ENCODE peak calls at places on chromosomes 3 and 15, in nine cellular contexts. One of them, this sample, is unnamed.

GRCh38 chr3:45210308-45211038 is 15.6 kb downstream of the TMEM158 start:
- DNase-seq in activated T-cell treated with anti-CD3 and anti-CD28 coated beads for 24 hours: peak
- DNase-seq in activated naive CD8-positive, alpha-beta T cell treated with anti-CD3 and anti-CD28 coated beads, Interleukin-2, amount 50 U/mL, for 24 hours: peak
- DNase-seq in head of caudate nucleus: peak
- DNase-seq in ACHN: peak
- DNase-seq in cardiac septum: peak
- DNase-seq in GM12891: peak
- DNase-seq in PC-9: peak
- DNase-seq in PC-3: peak
- DNase-seq in this sample: peak

GRCh38 chr3:28244471-28244870 is 3.1 kb downstream of the CMC1 start:
- DNase-seq in activated T-cell treated with anti-CD3 and anti-CD28 coated beads for 24 hours: no peak
- DNase-seq in activated naive CD8-positive, alpha-beta T cell treated with anti-CD3 and anti-CD28 coated beads, Interleukin-2, amount 50 U/mL, for 24 hours: no peak
- DNase-seq in head of caudate nucleus: no peak
- DNase-seq in ACHN: no peak
- DNase-seq in cardiac septum: no peak
- DNase-seq in GM12891: no peak
- DNase-seq in PC-9: no peak
- DNase-seq in PC-3: no peak
- DNase-seq in this sample: no peak

GRCh38 chr3:197446713-197447455 is 108.9 kb downstream of the BDH1 start:
- DNase-seq in activated T-cell treated with anti-CD3 and anti-CD28 coated beads for 24 hours: no peak
- DNase-seq in activated naive CD8-positive, alpha-beta T cell treated with anti-CD3 and anti-CD28 coated beads, Interleukin-2, amount 50 U/mL, for 24 hours: no peak
- DNase-seq in head of caudate nucleus: no peak
- DNase-seq in ACHN: no peak
- DNase-seq in cardiac septum: peak
- DNase-seq in GM12891: no peak
- DNase-seq in PC-9: no peak
- DNase-seq in PC-3: no peak
- DNase-seq in this sample: no peak

GRCh38 chr3:31980530-31981205 is 394 bp downstream of the OSBPL10 start:
- DNase-seq in activated T-cell treated with anti-CD3 and anti-CD28 coated beads for 24 hours: peak
- DNase-seq in activated naive CD8-positive, alpha-beta T cell treated with anti-CD3 and anti-CD28 coated beads, Interleukin-2, amount 50 U/mL, for 24 hours: peak
- DNase-seq in head of caudate nucleus: peak
- DNase-seq in ACHN: peak
- DNase-seq in cardiac septum: peak
- DNase-seq in GM12891: peak
- DNase-seq in PC-9: peak
- DNase-seq in PC-3: peak
- DNase-seq in this sample: no peak

GRCh38 chr3:33061782-33062181 is 35.2 kb downstream of the GLB1 start:
- DNase-seq in activated T-cell treated with anti-CD3 and anti-CD28 coated beads for 24 hours: no peak
- DNase-seq in activated naive CD8-positive, alpha-beta T cell treated with anti-CD3 and anti-CD28 coated beads, Interleukin-2, amount 50 U/mL, for 24 hours: peak
- DNase-seq in head of caudate nucleus: no peak
- DNase-seq in ACHN: no peak
- DNase-seq in cardiac septum: no peak
- DNase-seq in GM12891: no peak
- DNase-seq in PC-9: no peak
- DNase-seq in PC-3: no peak
- DNase-seq in this sample: no peak

GRCh38 chr15:52765779-52766178 is 24.4 kb downstream of the ONECUT1 start:
- DNase-seq in activated T-cell treated with anti-CD3 and anti-CD28 coated beads for 24 hours: no peak
- DNase-seq in activated naive CD8-positive, alpha-beta T cell treated with anti-CD3 and anti-CD28 coated beads, Interleukin-2, amount 50 U/mL, for 24 hours: no peak
- DNase-seq in head of caudate nucleus: no peak
- DNase-seq in ACHN: peak
- DNase-seq in cardiac septum: no peak
- DNase-seq in GM12891: no peak
- DNase-seq in PC-9: no peak
- DNase-seq in PC-3: peak
- DNase-seq in this sample: no peak

GRCh38 chr3:134597390-134597975 is 53.3 kb downstream of the KY start:
- DNase-seq in activated T-cell treated with anti-CD3 and anti-CD28 coated beads for 24 hours: no peak
- DNase-seq in activated naive CD8-positive, alpha-beta T cell treated with anti-CD3 and anti-CD28 coated beads, Interleukin-2, amount 50 U/mL, for 24 hours: no peak
- DNase-seq in head of caudate nucleus: no peak
- DNase-seq in ACHN: no peak
- DNase-seq in cardiac septum: no peak
- DNase-seq in GM12891: no peak
- DNase-seq in PC-9: peak
- DNase-seq in PC-3: peak
- DNase-seq in this sample: no peak

GRCh38 chr3:57199895-57200297 is at the start of gene HESX1:
- DNase-seq in activated T-cell treated with anti-CD3 and anti-CD28 coated beads for 24 hours: no peak
- DNase-seq in activated naive CD8-positive, alpha-beta T cell treated with anti-CD3 and anti-CD28 coated beads, Interleukin-2, amount 50 U/mL, for 24 hours: no peak
- DNase-seq in head of caudate nucleus: no peak
- DNase-seq in ACHN: no peak
- DNase-seq in cardiac septum: no peak
- DNase-seq in GM12891: no peak
- DNase-seq in PC-9: no peak
- DNase-seq in PC-3: no peak
- DNase-seq in this sample: no peak

GRCh38 chr3:14718539-14718938 is 43.6 kb downstream of the C3orf20 start:
- DNase-seq in activated T-cell treated with anti-CD3 and anti-CD28 coated beads for 24 hours: no peak
- DNase-seq in activated naive CD8-positive, alpha-beta T cell treated with anti-CD3 and anti-CD28 coated beads, Interleukin-2, amount 50 U/mL, for 24 hours: no peak
- DNase-seq in head of caudate nucleus: no peak
- DNase-seq in ACHN: no peak
- DNase-seq in cardiac septum: no peak
- DNase-seq in GM12891: no peak
- DNase-seq in PC-9: no peak
- DNase-seq in PC-3: no peak
- DNase-seq in this sample: no peak

GRCh38 chr3:2568929-2569328 is 470.3 kb downstream of the CNTN4 start:
- DNase-seq in activated T-cell treated with anti-CD3 and anti-CD28 coated beads for 24 hours: no peak
- DNase-seq in activated naive CD8-positive, alpha-beta T cell treated with anti-CD3 and anti-CD28 coated beads, Interleukin-2, amount 50 U/mL, for 24 hours: no peak
- DNase-seq in head of caudate nucleus: no peak
- DNase-seq in ACHN: no peak
- DNase-seq in cardiac septum: no peak
- DNase-seq in GM12891: no peak
- DNase-seq in PC-9: no peak
- DNase-seq in PC-3: no peak
- DNase-seq in this sample: no peak

GRCh38 chr3:64457811-64458210 is 230.0 kb downstream of the ADAMTS9 start:
- DNase-seq in activated T-cell treated with anti-CD3 and anti-CD28 coated beads for 24 hours: no peak
- DNase-seq in activated naive CD8-positive, alpha-beta T cell treated with anti-CD3 and anti-CD28 coated beads, Interleukin-2, amount 50 U/mL, for 24 hours: no peak
- DNase-seq in head of caudate nucleus: no peak
- DNase-seq in ACHN: no peak
- DNase-seq in cardiac septum: no peak
- DNase-seq in GM12891: no peak
- DNase-seq in PC-9: no peak
- DNase-seq in PC-3: no peak
- DNase-seq in this sample: no peak

GRCh38 chr3:113293348-113293747 is 82.0 kb downstream of the BOC start:
- DNase-seq in activated T-cell treated with anti-CD3 and anti-CD28 coated beads for 24 hours: no peak
- DNase-seq in activated naive CD8-positive, alpha-beta T cell treated with anti-CD3 and anti-CD28 coated beads, Interleukin-2, amount 50 U/mL, for 24 hours: no peak
- DNase-seq in head of caudate nucleus: no peak
- DNase-seq in ACHN: no peak
- DNase-seq in cardiac septum: no peak
- DNase-seq in GM12891: no peak
- DNase-seq in PC-9: no peak
- DNase-seq in PC-3: no peak
- DNase-seq in this sample: no peak